ENCODE peak calls at places on chromosomes 2 and 18, in four cellular contexts. P is left lung, D is pancreas, S is spleen. N is an unnamed sample.

GRCh38 chr2:162795312-162795711 is 43.3 kb downstream of the KCNH7 start:
- DNase-seq in P (no peak), D (peak; percentile 17), S (no peak), N (no peak)

GRCh38 chr2:148936857-148937450 is 61.9 kb downstream of the KIF5C start:
- DNase-seq in P (no peak), D (no peak), S (no peak), N (no peak)

GRCh38 chr18:77065221-77065981 is 67.2 kb downstream of the MBP start:
- DNase-seq in P (peak; percentile 86), D (peak; percentile 63), S (peak; percentile 87), N (peak; percentile 86)

GRCh38 chr2:199460808-199461454 is 3.2 kb upstream of the SATB2 start:
- DNase-seq in P (no peak), D (no peak), S (no peak), N (no peak)

GRCh38 chr2:108534577-108535379 is 508 bp downstream of the LIMS1 start:
- DNase-seq in P (peak; percentile 90), D (peak; percentile 44), S (peak; percentile 94), N (peak; percentile 66)

GRCh38 chr2:38635139-38635538 is 30.8 kb upstream of the GALM start:
- DNase-seq in P (no peak), D (no peak), S (no peak), N (no peak)

GRCh38 chr2:62423235-62423634 is 82.8 kb downstream of the TMEM17 start:
- DNase-seq in P (no peak), D (no peak), S (no peak), N (no peak)

GRCh38 chr2:237978058-237978712 is 11.4 kb downstream of the UBE2F start:
- DNase-seq in P (no peak), D (no peak), S (no peak), N (no peak)

GRCh38 chr2:20400306-20400705 is 46.6 kb upstream of the RHOB start:
- DNase-seq in P (no peak), D (no peak), S (no peak), N (no peak)

GRCh38 chr18:22932885-22933205 is 283 bp upstream of the RBBP8 start:
- DNase-seq in P (no peak), D (no peak), S (no peak), N (no peak)

GRCh38 chr2:228541794-228542193 is 360.3 kb upstream of the SPHKAP start:
- DNase-seq in P (no peak), D (no peak), S (no peak), N (no peak)

GRCh38 chr2:240350696-240351087 is 84.8 kb upstream of the GPC1 start:
- DNase-seq in P (peak; percentile 63), D (no peak), S (no peak), N (peak; percentile 40)

GRCh38 chr2:206062724-206063123 is 23.2 kb downstream of the INO80D start:
- DNase-seq in P (no peak), D (no peak), S (no peak), N (no peak)

GRCh38 chr2:68907232-68907922 is 36.2 kb upstream of the BMP10 start:
- DNase-seq in P (no peak), D (no peak), S (no peak), N (no peak)

GRCh38 chr2:241848761-241849615 is 9.7 kb downstream of the PDCD1 start:
- DNase-seq in P (no peak), D (no peak), S (peak; percentile 73), N (no peak)

GRCh38 chr2:220320326-220320725 is 692.9 kb downstream of the SLC4A3 start:
- DNase-seq in P (no peak), D (no peak), S (no peak), N (no peak)

GRCh38 chr18:8480506-8481328 is 128.5 kb upstream of the RAB12 start:
- DNase-seq in P (no peak), D (no peak), S (no peak), N (no peak)

GRCh38 chr2:240930631-240931318 is 24.6 kb downstream of the CROCC2 start:
- DNase-seq in P (peak; percentile 73), D (peak; percentile 12), S (peak; percentile 60), N (peak; percentile 40)

GRCh38 chr2:121699421-121700328 is 37.0 kb downstream of the NIFK start:
- DNase-seq in P (no peak), D (peak; percentile 44), S (peak; percentile 89), N (peak; percentile 69)

GRCh38 chr2:200092235-200092634 is 136.9 kb downstream of the MAIP1 start:
- DNase-seq in P (no peak), D (no peak), S (no peak), N (no peak)

GRCh38 chr2:111121028-111121872 is 536 bp downstream of the BCL2L11 start:
- DNase-seq in P (peak; percentile 89), D (peak; percentile 58), S (peak; percentile 92), N (peak; percentile 76)

GRCh38 chr2:96924775-96925747 is 55.2 kb upstream of the SEMA4C start:
- DNase-seq in P (peak; percentile 40), D (no peak), S (no peak), N (no peak)

GRCh38 chr2:235267251-235267650 is 226.6 kb upstream of the AGAP1 start:
- DNase-seq in P (no peak), D (no peak), S (no peak), N (no peak)

GRCh38 chr2:176643711-176644110 is 374.5 kb downstream of the MTX2 start:
- DNase-seq in P (no peak), D (no peak), S (peak; percentile 78), N (no peak)

GRCh38 chr2:26757873-26758789 is 6.0 kb upstream of the SLC35F6 start:
- DNase-seq in P (no peak), D (no peak), S (no peak), N (no peak)

GRCh38 chr2:102302458-102302857 is 8.9 kb upstream of the IL1RL1 start:
- DNase-seq in P (no peak), D (no peak), S (no peak), N (no peak)

GRCh38 chr2:169476459-169476858 is 2.8 kb upstream of the BBS5 start:
- DNase-seq in P (no peak), D (no peak), S (no peak), N (no peak)

GRCh38 chr18:657998-658946 is 819 bp downstream of the TYMS start:
- DNase-seq in P (peak; percentile 90), D (peak; percentile 84), S (peak; percentile 86), N (peak; percentile 85)

GRCh38 chr2:26946841-26947784 is 23.3 kb upstream of the MAPRE3 start:
- DNase-seq in P (peak; percentile 84), D (peak; percentile 76), S (no peak), N (peak; percentile 78)

DNA sequence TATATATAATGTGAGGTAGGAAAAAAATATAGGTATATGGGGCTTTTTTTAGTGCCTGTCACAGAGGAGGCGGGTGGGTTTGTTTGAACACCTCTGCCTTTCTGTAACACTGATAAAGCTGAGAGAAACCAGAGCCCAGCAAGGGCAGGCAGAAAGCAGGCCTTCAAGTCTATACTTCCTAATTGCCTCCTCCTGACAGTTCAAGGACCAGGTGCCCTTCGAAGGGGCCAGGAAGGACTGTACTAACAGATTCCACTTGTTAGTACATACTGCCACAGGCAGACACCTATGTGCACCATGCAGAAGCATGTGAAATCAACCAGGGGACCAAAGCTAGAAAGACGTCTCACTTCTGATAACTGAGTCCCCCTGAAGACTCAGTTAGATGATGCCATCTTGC is 13.8 kb downstream of the SLC1A4 start:
- DNase-seq in P (no peak), D (peak; percentile 4), S (no peak), N (no peak)
- H3K4me1 ChIP-seq in P (no peaks in the 10 kb centered on the region), D (peaks cover 10% of the 10 kb centered on the region), S (peaks cover 4% of the 10 kb centered on the region), N (peaks cover 8% of the 10 kb centered on the region)

GRCh38 chr2:71276311-71277158 is 49.6 kb upstream of the PAIP2B start:
- DNase-seq in P (peak; percentile 96), D (peak; percentile 86), S (peak; percentile 95), N (peak; percentile 90)
- H3K27me3 ChIP-seq in P (peaks cover 19% of the 10 kb centered on the region), D (no peaks in the 10 kb centered on the region), S (no peaks in the 10 kb centered on the region), N (peaks cover 25% of the 10 kb centered on the region)

DNA sequence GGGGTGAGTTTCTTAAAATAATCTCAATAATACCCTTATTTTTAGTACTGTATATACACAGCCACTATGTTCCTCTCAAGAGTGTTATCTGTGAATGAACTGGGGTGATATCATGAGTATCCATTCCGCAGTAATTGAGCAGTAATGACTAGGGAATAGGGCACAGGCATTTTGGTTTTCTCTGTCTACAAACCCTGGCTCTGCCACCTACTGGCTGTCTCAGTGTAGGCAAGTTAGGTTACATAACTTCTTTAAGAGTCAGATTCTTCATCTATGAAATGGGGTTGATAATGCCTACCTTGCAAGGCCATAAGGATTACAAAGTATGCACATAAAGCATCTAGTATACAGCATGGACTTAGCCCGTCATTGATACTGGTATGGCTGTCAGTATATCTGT is 555.8 kb downstream of the NRXN1 start:
- DNase-seq in P (no peak), D (no peak), S (no peak), N (no peak)
- TF ChIP-seq CTCF in P (no peak), D (no peak), S (no peak), N (no peak)

DNA sequence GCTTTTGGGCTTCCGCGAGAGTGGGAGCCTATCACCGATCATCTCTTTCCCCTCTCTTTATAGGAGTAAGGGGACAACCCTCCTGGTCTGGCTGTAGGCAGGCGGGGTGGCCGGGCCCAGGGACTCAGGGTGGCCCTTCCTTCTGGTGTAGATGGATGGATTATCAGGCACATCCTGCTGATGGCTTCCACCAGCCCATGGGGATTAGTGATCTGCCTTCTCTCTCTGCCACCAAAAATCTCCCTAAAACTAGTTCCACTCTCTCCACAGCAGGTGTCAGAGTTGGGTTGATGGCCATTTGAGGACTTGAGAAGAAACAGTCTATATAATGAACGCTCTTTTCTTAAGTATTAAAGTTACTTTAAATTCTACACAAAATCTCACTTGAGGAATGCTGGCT is 37.4 kb downstream of the NCK2 start:
- DNase-seq in P (no peak), D (no peak), S (no peak), N (no peak)
- H3K4me1 ChIP-seq in P (peaks cover 5% of the 10 kb centered on the region), D (no peaks in the 10 kb centered on the region), S (peaks cover 85% of the 10 kb centered on the region), N (peaks cover 63% of the 10 kb centered on the region)